ENCODE peak calls at places on chromosomes 1 and 21, in four cellular contexts. One of them, this sample, is unnamed.

GRCh38 chr1:98794196-98794886 is 132.8 kb downstream of the SNX7 start:
- DNase-seq in astrocyte of the spinal cord: peak; percentile 75
- DNase-seq in B cell: peak; percentile 40
- DNase-seq in AG04450: peak; percentile 48
- DNase-seq in this sample: no peak

GRCh38 chr1:49397086-49397485 is 620.4 kb upstream of the BEND5 start:
- DNase-seq in astrocyte of the spinal cord: no peak
- DNase-seq in B cell: no peak
- DNase-seq in AG04450: no peak
- DNase-seq in this sample: no peak

GRCh38 chr1:168031627-168032026 is 94.8 kb upstream of the MPC2 start:
- DNase-seq in astrocyte of the spinal cord: no peak
- DNase-seq in B cell: no peak
- DNase-seq in AG04450: no peak
- DNase-seq in this sample: no peak

GRCh38 chr1:165484532-165484931 is 39.6 kb upstream of the RXRG start:
- DNase-seq in astrocyte of the spinal cord: no peak
- DNase-seq in B cell: no peak
- DNase-seq in AG04450: no peak
- DNase-seq in this sample: no peak

GRCh38 chr1:232589809-232590741 is 39.9 kb downstream of the SIPA1L2 start:
- DNase-seq in astrocyte of the spinal cord: no peak
- DNase-seq in B cell: no peak
- DNase-seq in AG04450: no peak
- DNase-seq in this sample: no peak

GRCh38 chr1:56146449-56146848 is 432.9 kb downstream of the PLPP3 start:
- DNase-seq in astrocyte of the spinal cord: peak; percentile 52
- DNase-seq in B cell: no peak
- DNase-seq in AG04450: no peak
- DNase-seq in this sample: no peak

GRCh38 chr1:59061876-59062275 is 235.0 kb upstream of the FGGY start:
- DNase-seq in astrocyte of the spinal cord: peak; percentile 97
- DNase-seq in B cell: no peak
- DNase-seq in AG04450: peak; percentile 67
- DNase-seq in this sample: no peak

GRCh38 chr1:54413732-54414131 is 7.5 kb upstream of the SSBP3 start:
- DNase-seq in astrocyte of the spinal cord: no peak
- DNase-seq in B cell: no peak
- DNase-seq in AG04450: no peak
- DNase-seq in this sample: no peak

GRCh38 chr1:86687595-86687994 is 16.8 kb upstream of the SH3GLB1 start:
- DNase-seq in astrocyte of the spinal cord: peak; percentile 29
- DNase-seq in B cell: no peak
- DNase-seq in AG04450: no peak
- DNase-seq in this sample: no peak

DNA sequence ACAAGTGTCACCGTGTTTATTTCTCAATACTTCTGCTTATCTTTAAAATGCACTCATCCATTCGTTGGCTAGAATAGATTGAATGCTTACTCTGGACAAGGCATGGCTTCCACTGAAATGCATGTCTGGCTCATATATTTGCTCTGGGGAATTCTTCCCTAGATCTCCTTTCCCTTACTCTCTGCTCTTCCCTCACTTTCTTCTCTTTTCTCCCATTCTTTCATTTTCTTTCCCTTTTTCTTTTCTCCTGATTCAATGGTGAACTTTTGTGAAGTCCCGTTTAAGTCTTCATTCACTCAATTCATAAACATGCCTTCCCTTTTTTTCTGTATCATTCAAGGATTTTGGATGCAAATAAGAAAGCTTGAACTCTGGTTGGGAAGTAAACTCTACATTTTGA is 234.5 kb downstream of the DYRK1A start:
- DNase-seq in astrocyte of the spinal cord: no peak
- DNase-seq in B cell: no peak
- DNase-seq in AG04450: no peak
- DNase-seq in this sample: no peak
- TF ChIP-seq CTCF in astrocyte of the spinal cord: no peak
- TF ChIP-seq CTCF in B cell: no peak
- TF ChIP-seq CTCF in AG04450: no peak
- TF ChIP-seq CTCF in this sample: no peak

GRCh38 chr1:3775248-3775497 is 2.6 kb downstream of the SMIM1 start:
- DNase-seq in astrocyte of the spinal cord: no peak
- DNase-seq in B cell: no peak
- DNase-seq in AG04450: no peak
- DNase-seq in this sample: no peak

GRCh38 chr1:3776231-3777030 is 3.9 kb downstream of the SMIM1 start:
- DNase-seq in astrocyte of the spinal cord: no peak
- DNase-seq in B cell: no peak
- DNase-seq in AG04450: no peak
- DNase-seq in this sample: no peak

GRCh38 chr1:3777078-3777547 is 4.6 kb downstream of the SMIM1 start:
- DNase-seq in astrocyte of the spinal cord: no peak
- DNase-seq in B cell: no peak
- DNase-seq in AG04450: no peak
- DNase-seq in this sample: no peak

GRCh38 chr1:3774503-3775247 is 2.1 kb downstream of the SMIM1 start:
- DNase-seq in astrocyte of the spinal cord: no peak
- DNase-seq in B cell: no peak
- DNase-seq in AG04450: no peak
- DNase-seq in this sample: no peak

DNA sequence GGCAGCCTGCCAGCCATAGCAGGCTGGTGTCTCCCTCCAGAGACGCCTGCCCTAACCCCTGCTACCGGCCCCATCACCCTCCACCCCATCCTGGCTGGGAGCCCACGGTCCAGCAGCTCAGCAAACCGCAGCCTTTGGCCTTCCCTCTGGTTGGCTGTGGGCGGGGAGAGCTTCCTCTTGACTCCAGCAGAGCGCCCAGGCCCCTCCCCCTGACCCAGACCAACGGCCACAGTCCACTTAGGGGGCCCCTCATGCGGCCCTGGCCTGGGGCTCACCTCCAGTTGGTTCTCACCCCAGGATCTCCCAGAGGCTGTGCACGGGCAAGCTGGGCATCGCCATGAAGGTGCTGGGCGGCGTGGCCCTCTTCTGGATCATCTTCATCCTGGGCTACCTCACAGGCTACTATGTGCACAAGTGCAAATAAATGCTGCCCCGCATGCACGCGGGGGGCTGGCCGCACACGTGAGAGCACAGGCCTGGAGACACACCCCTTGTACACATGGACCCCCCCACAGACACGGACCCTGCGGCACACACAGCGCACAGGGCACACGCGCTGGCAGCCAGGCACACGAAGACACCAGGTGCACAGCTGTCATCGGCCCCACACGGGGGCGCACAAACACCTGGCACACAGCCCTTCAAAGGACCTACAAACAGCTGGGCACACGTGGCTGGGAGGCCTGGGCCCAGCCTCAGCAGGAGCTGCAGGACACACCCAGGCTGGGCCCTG is 3.1 kb downstream of the SMIM1 start:
- DNase-seq in astrocyte of the spinal cord: peak; percentile 47
- DNase-seq in B cell: peak; percentile 64
- DNase-seq in AG04450: peak; percentile 20
- DNase-seq in this sample: peak; percentile 63
- TF ChIP-seq CTCF in astrocyte of the spinal cord: peak; percentile 28
- TF ChIP-seq CTCF in B cell: peak; percentile 61
- TF ChIP-seq CTCF in AG04450: no peak
- TF ChIP-seq CTCF in this sample: peak; percentile 12

GRCh38 chr21:44927587-44928461 is 7.1 kb upstream of the ITGB2 start:
- DNase-seq in astrocyte of the spinal cord: peak; percentile 62
- DNase-seq in B cell: peak; percentile 86
- DNase-seq in AG04450: no peak
- DNase-seq in this sample: peak; percentile 71
- TF ChIP-seq CTCF in astrocyte of the spinal cord: no peak
- TF ChIP-seq CTCF in B cell: no peak
- TF ChIP-seq CTCF in AG04450: peak; percentile 26
- TF ChIP-seq CTCF in this sample: no peak

GRCh38 chr1:35714921-35715567 is 3.6 kb downstream of the C1orf216 start:
- DNase-seq in astrocyte of the spinal cord: no peak
- DNase-seq in B cell: no peak
- DNase-seq in AG04450: no peak
- DNase-seq in this sample: no peak
- TF ChIP-seq CTCF in astrocyte of the spinal cord: no peak
- TF ChIP-seq CTCF in B cell: no peak
- TF ChIP-seq CTCF in AG04450: no peak
- TF ChIP-seq CTCF in this sample: no peak

DNA sequence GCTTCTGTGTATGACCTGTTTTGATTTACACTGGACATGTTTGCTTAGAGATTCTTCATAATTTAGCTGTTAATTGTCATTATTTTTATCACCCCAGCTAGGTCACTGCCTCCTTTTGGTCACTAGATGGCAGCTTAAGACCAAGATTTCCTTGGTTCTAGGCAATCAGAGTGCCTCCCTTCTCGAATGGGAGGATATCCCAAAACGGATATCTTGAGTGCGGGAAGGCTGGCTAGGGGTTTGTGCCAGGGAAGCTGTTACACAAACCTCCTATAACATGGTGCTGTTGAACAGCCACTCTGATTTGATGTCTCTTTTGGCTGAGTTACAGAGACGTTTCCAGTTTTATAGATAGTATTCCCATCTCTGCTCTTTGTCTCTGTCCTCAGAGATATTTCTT is 283.5 kb downstream of the S1PR1 start:
- DNase-seq in astrocyte of the spinal cord: peak; percentile 44
- DNase-seq in B cell: peak; percentile 41
- DNase-seq in AG04450: no peak
- DNase-seq in this sample: no peak
- TF ChIP-seq CTCF in astrocyte of the spinal cord: peak; percentile 81
- TF ChIP-seq CTCF in B cell: peak; percentile 73
- TF ChIP-seq CTCF in AG04450: peak; percentile 77
- TF ChIP-seq CTCF in this sample: peak; percentile 44

GRCh38 chr1:203624341-203624712 is 2.3 kb upstream of the ATP2B4 start:
- DNase-seq in astrocyte of the spinal cord: no peak
- DNase-seq in B cell: no peak
- DNase-seq in AG04450: no peak
- DNase-seq in this sample: no peak

GRCh38 chr1:203628185-203628996 is 1.8 kb downstream of the ATP2B4 start:
- DNase-seq in astrocyte of the spinal cord: peak; percentile 70
- DNase-seq in B cell: no peak
- DNase-seq in AG04450: no peak
- DNase-seq in this sample: no peak

GRCh38 chr1:203627819-203628184 is 1.2 kb downstream of the ATP2B4 start:
- DNase-seq in astrocyte of the spinal cord: peak; percentile 47
- DNase-seq in B cell: no peak
- DNase-seq in AG04450: no peak
- DNase-seq in this sample: no peak

GRCh38 chr1:203626910-203627246 is 246 bp downstream of the ATP2B4 start:
- DNase-seq in astrocyte of the spinal cord: no peak
- DNase-seq in B cell: no peak
- DNase-seq in AG04450: no peak
- DNase-seq in this sample: no peak

DNA sequence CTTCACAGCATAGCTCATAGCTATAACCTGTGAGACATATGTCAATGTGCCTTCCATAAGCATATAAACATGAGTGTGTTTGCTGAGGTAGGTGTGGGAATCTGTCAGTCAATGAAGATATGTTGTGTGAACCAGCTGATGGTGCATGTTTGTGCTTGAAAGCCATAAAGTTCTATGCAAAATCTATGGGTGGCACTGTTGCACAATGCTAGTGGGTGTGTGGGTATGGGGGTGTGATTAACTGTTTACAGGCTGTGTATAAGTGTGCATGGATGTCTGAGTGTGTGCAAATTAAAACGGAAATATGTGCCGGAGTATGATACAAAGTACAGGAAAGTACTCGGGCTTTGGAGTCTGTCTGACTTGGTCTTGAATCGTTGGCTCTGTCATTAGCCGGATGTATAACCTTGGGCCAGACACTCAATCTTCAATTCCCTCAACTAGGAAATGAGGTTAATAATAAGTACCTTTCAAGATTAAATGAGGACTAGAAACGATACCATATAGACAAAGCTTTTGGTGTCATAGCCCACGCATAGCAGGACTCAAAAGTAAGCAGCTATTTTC is 926 bp upstream of the ATP2B4 start:
- DNase-seq in astrocyte of the spinal cord: peak; percentile 56
- DNase-seq in B cell: peak; percentile 72
- DNase-seq in AG04450: no peak
- DNase-seq in this sample: no peak
- TF ChIP-seq CTCF in astrocyte of the spinal cord: peak; percentile 45
- TF ChIP-seq CTCF in B cell: peak; percentile 70
- TF ChIP-seq CTCF in AG04450: no peak
- TF ChIP-seq CTCF in this sample: no peak

DNA sequence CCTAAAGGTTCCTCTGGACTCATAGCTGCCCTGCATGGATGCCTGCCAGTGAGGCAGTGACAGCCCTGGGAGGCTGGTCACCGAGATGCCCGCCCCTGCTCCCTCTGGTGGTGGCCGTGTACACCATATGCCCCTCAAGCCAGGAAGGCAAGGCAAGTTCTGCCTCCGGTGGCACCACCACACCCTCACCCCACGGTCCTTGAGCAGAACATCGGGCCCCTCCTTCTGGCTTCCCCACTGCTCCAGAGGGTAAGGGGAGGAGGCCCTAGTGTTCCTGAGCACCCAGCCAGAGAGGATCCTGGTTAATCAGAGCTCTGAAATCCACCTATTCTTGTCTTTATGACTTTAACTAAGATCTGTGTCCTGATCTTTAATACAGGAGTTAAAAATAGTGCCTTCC is 1.6 kb upstream of the S100A14 start:
- DNase-seq in astrocyte of the spinal cord: peak; percentile 61
- DNase-seq in B cell: no peak
- DNase-seq in AG04450: no peak
- DNase-seq in this sample: no peak
- TF ChIP-seq CTCF in astrocyte of the spinal cord: peak; percentile 89
- TF ChIP-seq CTCF in B cell: no peak
- TF ChIP-seq CTCF in AG04450: peak; percentile 61
- TF ChIP-seq CTCF in this sample: no peak

GRCh38 chr21:41071410-41071809 is 96.5 kb upstream of the BACE2 start:
- DNase-seq in astrocyte of the spinal cord: no peak
- DNase-seq in B cell: no peak
- DNase-seq in AG04450: no peak
- DNase-seq in this sample: no peak
- TF ChIP-seq CTCF in astrocyte of the spinal cord: peak; percentile 10
- TF ChIP-seq CTCF in B cell: no peak
- TF ChIP-seq CTCF in AG04450: no peak
- TF ChIP-seq CTCF in this sample: no peak

GRCh38 chr1:152018537-152018936 is 18.3 kb downstream of the S100A11 start:
- DNase-seq in astrocyte of the spinal cord: no peak
- DNase-seq in B cell: no peak
- DNase-seq in AG04450: no peak
- DNase-seq in this sample: no peak
- TF ChIP-seq CTCF in astrocyte of the spinal cord: peak; percentile 52
- TF ChIP-seq CTCF in B cell: peak; percentile 30
- TF ChIP-seq CTCF in AG04450: peak; percentile 38
- TF ChIP-seq CTCF in this sample: peak; percentile 42